ENCODE peak calls at places on chromosomes 13 and 19, in eight cellular contexts. One of them, this sample, is unnamed.

GRCh38 chr19:42069619-42070293 is at the start of gene GRIK5:
- DNase-seq in GM23338: peak; percentile 66
- DNase-seq in H1: no peak
- DNase-seq in fibroblast of mammary gland: no peak
- DNase-seq in tibial artery: peak; percentile 76
- DNase-seq in brain microvascular endothelial cell: no peak
- DNase-seq in neural progenitor cell: peak; percentile 65
- DNase-seq in left ventricle myocardium inferior: no peak
- DNase-seq in this sample: no peak

GRCh38 chr13:98315466-98315865 is 138.4 kb upstream of the RNF113B start:
- DNase-seq in H1: no peak
- DNase-seq in left ventricle myocardium inferior: no peak
- DNase-seq in neural progenitor cell: no peak
- DNase-seq in GM23338: no peak
- DNase-seq in fibroblast of mammary gland: peak; percentile 45
- DNase-seq in tibial artery: no peak
- DNase-seq in brain microvascular endothelial cell: peak; percentile 58
- DNase-seq in this sample: no peak

GRCh38 chr13:95160112-95160906 is 140.9 kb downstream of the ABCC4 start:
- DNase-seq in tibial artery: no peak
- DNase-seq in neural progenitor cell: no peak
- DNase-seq in H1: no peak
- DNase-seq in fibroblast of mammary gland: no peak
- DNase-seq in left ventricle myocardium inferior: no peak
- DNase-seq in brain microvascular endothelial cell: no peak
- DNase-seq in GM23338: no peak
- DNase-seq in this sample: no peak

GRCh38 chr13:40336228-40337221 is 329.9 kb downstream of the FOXO1 start:
- DNase-seq in brain microvascular endothelial cell: no peak
- DNase-seq in neural progenitor cell: no peak
- DNase-seq in H1: no peak
- DNase-seq in fibroblast of mammary gland: no peak
- DNase-seq in GM23338: no peak
- DNase-seq in tibial artery: no peak
- DNase-seq in left ventricle myocardium inferior: no peak
- DNase-seq in this sample: no peak

GRCh38 chr13:41099986-41100385 is 32.6 kb downstream of the KBTBD6 start:
- DNase-seq in fibroblast of mammary gland: no peak
- DNase-seq in left ventricle myocardium inferior: no peak
- DNase-seq in H1: no peak
- DNase-seq in brain microvascular endothelial cell: no peak
- DNase-seq in neural progenitor cell: no peak
- DNase-seq in GM23338: no peak
- DNase-seq in tibial artery: no peak
- DNase-seq in this sample: no peak

GRCh38 chr13:78603240-78603947 is at the start of gene POU4F1:
- DNase-seq in left ventricle myocardium inferior: peak; percentile 17
- DNase-seq in neural progenitor cell: peak; percentile 93
- DNase-seq in fibroblast of mammary gland: peak; percentile 30
- DNase-seq in tibial artery: no peak
- DNase-seq in GM23338: peak; percentile 94
- DNase-seq in H1: no peak
- DNase-seq in brain microvascular endothelial cell: no peak
- DNase-seq in this sample: peak; percentile 88

GRCh38 chr19:719081-719512 is 10.4 kb downstream of the PALM start:
- DNase-seq in neural progenitor cell: no peak
- DNase-seq in tibial artery: peak; percentile 77
- DNase-seq in fibroblast of mammary gland: peak; percentile 37
- DNase-seq in brain microvascular endothelial cell: no peak
- DNase-seq in H1: no peak
- DNase-seq in GM23338: peak; percentile 43
- DNase-seq in left ventricle myocardium inferior: peak; percentile 72
- DNase-seq in this sample: no peak

GRCh38 chr19:18023596-18024212 is 15.7 kb downstream of the ARRDC2 start:
- DNase-seq in GM23338: no peak
- DNase-seq in fibroblast of mammary gland: peak; percentile 72
- DNase-seq in tibial artery: peak; percentile 94
- DNase-seq in left ventricle myocardium inferior: peak; percentile 92
- DNase-seq in brain microvascular endothelial cell: peak; percentile 87
- DNase-seq in neural progenitor cell: no peak
- DNase-seq in H1: no peak
- DNase-seq in this sample: peak; percentile 28

GRCh38 chr13:71867101-71867814 is at the start of gene DACH1:
- DNase-seq in tibial artery: no peak
- DNase-seq in GM23338: peak; percentile 68
- DNase-seq in H1: no peak
- DNase-seq in brain microvascular endothelial cell: peak; percentile 58
- DNase-seq in neural progenitor cell: peak; percentile 86
- DNase-seq in left ventricle myocardium inferior: peak; percentile 45
- DNase-seq in fibroblast of mammary gland: peak; percentile 12
- DNase-seq in this sample: peak; percentile 38

GRCh38 chr13:93927431-93927830 is 552.1 kb downstream of the DCT start:
- DNase-seq in GM23338: no peak
- DNase-seq in left ventricle myocardium inferior: no peak
- DNase-seq in neural progenitor cell: no peak
- DNase-seq in H1: no peak
- DNase-seq in fibroblast of mammary gland: no peak
- DNase-seq in tibial artery: no peak
- DNase-seq in brain microvascular endothelial cell: no peak
- DNase-seq in this sample: no peak

GRCh38 chr19:9528757-9529336 is 9.6 kb downstream of the ZNF426 start:
- DNase-seq in neural progenitor cell: no peak
- DNase-seq in GM23338: peak; percentile 53
- DNase-seq in H1: no peak
- DNase-seq in brain microvascular endothelial cell: no peak
- DNase-seq in tibial artery: no peak
- DNase-seq in left ventricle myocardium inferior: no peak
- DNase-seq in fibroblast of mammary gland: peak; percentile 32
- DNase-seq in this sample: no peak

GRCh38 chr19:5250127-5250659 is 90.4 kb downstream of the PTPRS start:
- DNase-seq in brain microvascular endothelial cell: no peak
- DNase-seq in neural progenitor cell: no peak
- DNase-seq in GM23338: no peak
- DNase-seq in left ventricle myocardium inferior: peak; percentile 75
- DNase-seq in H1: no peak
- DNase-seq in fibroblast of mammary gland: no peak
- DNase-seq in tibial artery: peak; percentile 86
- DNase-seq in this sample: no peak

GRCh38 chr19:45952691-45953505 is 20.8 kb downstream of the NOVA2 start:
- DNase-seq in H1: peak; percentile 81
- DNase-seq in left ventricle myocardium inferior: peak; percentile 40
- DNase-seq in GM23338: peak; percentile 98
- DNase-seq in fibroblast of mammary gland: peak; percentile 50
- DNase-seq in brain microvascular endothelial cell: peak; percentile 7
- DNase-seq in tibial artery: no peak
- DNase-seq in neural progenitor cell: peak; percentile 96
- DNase-seq in this sample: peak; percentile 75

GRCh38 chr13:94708031-94708571 is 4.2 kb downstream of the SOX21 start:
- DNase-seq in GM23338: peak; percentile 87
- DNase-seq in brain microvascular endothelial cell: no peak
- DNase-seq in fibroblast of mammary gland: no peak
- DNase-seq in tibial artery: no peak
- DNase-seq in left ventricle myocardium inferior: no peak
- DNase-seq in H1: no peak
- DNase-seq in neural progenitor cell: peak; percentile 95
- DNase-seq in this sample: no peak

GRCh38 chr19:54364775-54365257 is at the start of gene LAIR1:
- DNase-seq in left ventricle myocardium inferior: no peak
- DNase-seq in brain microvascular endothelial cell: no peak
- DNase-seq in fibroblast of mammary gland: no peak
- DNase-seq in tibial artery: peak; percentile 71
- DNase-seq in H1: no peak
- DNase-seq in GM23338: no peak
- DNase-seq in neural progenitor cell: no peak
- DNase-seq in this sample: no peak

GRCh38 chr19:31596751-31597150 is 247.5 kb upstream of the TSHZ3 start:
- DNase-seq in brain microvascular endothelial cell: no peak
- DNase-seq in neural progenitor cell: no peak
- DNase-seq in fibroblast of mammary gland: no peak
- DNase-seq in tibial artery: no peak
- DNase-seq in left ventricle myocardium inferior: no peak
- DNase-seq in GM23338: no peak
- DNase-seq in H1: no peak
- DNase-seq in this sample: no peak

GRCh38 chr19:44585371-44586141 is 27.8 kb upstream of the IGSF23 start:
- DNase-seq in H1: no peak
- DNase-seq in left ventricle myocardium inferior: no peak
- DNase-seq in tibial artery: no peak
- DNase-seq in neural progenitor cell: no peak
- DNase-seq in fibroblast of mammary gland: peak; percentile 42
- DNase-seq in brain microvascular endothelial cell: peak; percentile 39
- DNase-seq in GM23338: no peak
- DNase-seq in this sample: no peak

GRCh38 chr13:50128406-50129048 is 113.3 kb downstream of the KCNRG start:
- DNase-seq in neural progenitor cell: peak; percentile 58
- DNase-seq in brain microvascular endothelial cell: no peak
- DNase-seq in fibroblast of mammary gland: no peak
- DNase-seq in left ventricle myocardium inferior: no peak
- DNase-seq in GM23338: peak; percentile 59
- DNase-seq in tibial artery: no peak
- DNase-seq in H1: no peak
- DNase-seq in this sample: no peak
- TF ChIP-seq CTCF in neural progenitor cell: no peak
- TF ChIP-seq CTCF in brain microvascular endothelial cell: no peak
- TF ChIP-seq CTCF in fibroblast of mammary gland: no peak
- TF ChIP-seq CTCF in left ventricle myocardium inferior: no peak
- TF ChIP-seq CTCF in GM23338: peak; percentile 20
- TF ChIP-seq CTCF in tibial artery: no peak
- TF ChIP-seq CTCF in H1: peak; percentile 12
- TF ChIP-seq CTCF in this sample: no peak

DNA sequence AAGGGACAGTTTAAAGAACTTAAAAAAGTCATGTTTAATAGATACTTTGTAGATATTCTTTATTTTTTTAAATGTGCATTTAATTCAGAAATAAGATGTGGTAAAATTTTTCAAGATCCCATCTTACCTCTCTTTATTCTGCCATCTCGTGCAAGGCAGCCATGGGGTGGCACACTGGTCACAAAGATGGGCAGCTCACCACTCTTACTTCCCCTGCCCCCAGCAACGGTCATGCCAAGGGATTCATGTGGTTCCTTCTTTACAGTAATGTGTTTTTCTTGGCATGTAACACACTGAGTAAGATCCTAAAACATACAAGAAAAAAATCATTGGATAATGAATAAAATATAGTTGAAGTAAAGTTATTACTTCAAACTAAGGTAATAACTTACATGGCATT is 64.2 kb downstream of the LNX2 start:
- DNase-seq in GM23338: no peak
- DNase-seq in fibroblast of mammary gland: peak; percentile 83
- DNase-seq in neural progenitor cell: no peak
- DNase-seq in left ventricle myocardium inferior: no peak
- DNase-seq in tibial artery: peak; percentile 70
- DNase-seq in H1: no peak
- DNase-seq in brain microvascular endothelial cell: peak; percentile 81
- DNase-seq in this sample: no peak
- TF ChIP-seq CTCF in GM23338: no peak
- TF ChIP-seq CTCF in fibroblast of mammary gland: peak; percentile 12
- TF ChIP-seq CTCF in neural progenitor cell: no peak
- TF ChIP-seq CTCF in left ventricle myocardium inferior: peak; percentile 29
- TF ChIP-seq CTCF in tibial artery: peak; percentile 18
- TF ChIP-seq CTCF in H1: no peak
- TF ChIP-seq CTCF in brain microvascular endothelial cell: peak; percentile 52
- TF ChIP-seq CTCF in this sample: peak; percentile 17

GRCh38 chr13:21221268-21221667 is 44.8 kb downstream of the MRPL57 start:
- DNase-seq in fibroblast of mammary gland: no peak
- DNase-seq in tibial artery: no peak
- DNase-seq in neural progenitor cell: no peak
- DNase-seq in GM23338: no peak
- DNase-seq in H1: no peak
- DNase-seq in left ventricle myocardium inferior: no peak
- DNase-seq in brain microvascular endothelial cell: no peak
- DNase-seq in this sample: no peak

GRCh38 chr13:21218351-21219043 is 42.0 kb downstream of the MRPL57 start:
- DNase-seq in tibial artery: no peak
- DNase-seq in H1: no peak
- DNase-seq in fibroblast of mammary gland: no peak
- DNase-seq in left ventricle myocardium inferior: no peak
- DNase-seq in GM23338: no peak
- DNase-seq in brain microvascular endothelial cell: no peak
- DNase-seq in neural progenitor cell: no peak
- DNase-seq in this sample: peak; percentile 45

GRCh38 chr13:21216332-21216731 is 39.9 kb downstream of the MRPL57 start:
- DNase-seq in GM23338: peak; percentile 24
- DNase-seq in neural progenitor cell: peak; percentile 12
- DNase-seq in fibroblast of mammary gland: no peak
- DNase-seq in brain microvascular endothelial cell: no peak
- DNase-seq in H1: no peak
- DNase-seq in left ventricle myocardium inferior: no peak
- DNase-seq in tibial artery: no peak
- DNase-seq in this sample: no peak

DNA sequence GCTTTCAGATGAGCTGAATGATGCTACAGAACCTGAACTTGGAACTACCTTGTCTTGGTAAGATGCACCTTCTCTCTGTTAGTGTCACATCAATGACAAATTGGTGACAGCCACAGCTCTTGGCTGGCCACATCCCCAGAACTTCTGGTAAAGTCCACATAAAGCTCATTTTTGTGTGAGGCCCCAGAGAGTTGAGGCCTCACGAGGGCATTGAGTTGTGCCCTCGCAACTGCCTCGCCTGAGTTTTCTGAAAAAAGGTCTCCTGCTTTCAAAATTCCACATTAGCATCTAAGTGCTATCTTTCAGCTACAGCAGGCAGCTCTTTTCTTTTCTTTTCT is 42.6 kb downstream of the MRPL57 start:
- DNase-seq in brain microvascular endothelial cell: no peak
- DNase-seq in H1: no peak
- DNase-seq in neural progenitor cell: no peak
- DNase-seq in left ventricle myocardium inferior: no peak
- DNase-seq in tibial artery: no peak
- DNase-seq in GM23338: no peak
- DNase-seq in fibroblast of mammary gland: no peak
- DNase-seq in this sample: no peak
- TF ChIP-seq CTCF in brain microvascular endothelial cell: no peak
- TF ChIP-seq CTCF in H1: no peak
- TF ChIP-seq CTCF in neural progenitor cell: no peak
- TF ChIP-seq CTCF in left ventricle myocardium inferior: no peak
- TF ChIP-seq CTCF in tibial artery: no peak
- TF ChIP-seq CTCF in GM23338: no peak
- TF ChIP-seq CTCF in fibroblast of mammary gland: no peak
- TF ChIP-seq CTCF in this sample: no peak

DNA sequence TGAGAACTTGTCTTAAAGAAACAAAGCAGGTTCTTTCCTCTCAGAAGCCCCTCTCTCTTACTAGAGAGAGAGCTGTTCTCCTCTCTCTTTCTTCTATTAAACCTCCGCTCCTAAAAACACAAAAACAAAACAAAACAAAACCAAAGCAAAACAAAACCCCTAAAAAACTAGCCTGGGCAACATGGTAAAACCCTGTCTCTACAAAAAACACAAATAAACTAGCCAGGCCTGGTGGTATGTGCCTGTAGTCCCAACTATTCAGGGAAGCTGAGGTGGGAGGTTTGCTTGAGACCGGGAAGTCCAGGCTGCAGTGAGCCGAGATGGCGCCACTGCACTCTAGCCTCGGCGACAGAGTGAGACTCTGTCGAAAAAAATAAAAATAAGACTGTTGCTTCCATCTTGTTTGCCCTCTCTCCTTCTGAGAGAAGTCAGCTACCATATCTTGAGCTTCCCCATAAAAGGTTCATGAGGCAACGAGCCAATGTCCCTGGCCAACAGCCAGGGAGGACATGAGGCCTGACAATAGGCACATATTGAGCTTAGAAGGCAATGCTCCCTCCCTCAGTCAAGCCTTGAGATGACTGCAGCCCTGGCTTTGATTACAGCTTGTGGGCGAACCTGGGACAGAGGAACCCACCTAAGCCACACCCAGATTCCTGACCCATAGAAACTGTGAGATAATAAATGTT is 17.5 kb upstream of the FLT3 start:
- DNase-seq in GM23338: peak; percentile 41
- DNase-seq in fibroblast of mammary gland: no peak
- DNase-seq in brain microvascular endothelial cell: no peak
- DNase-seq in tibial artery: no peak
- DNase-seq in neural progenitor cell: no peak
- DNase-seq in H1: no peak
- DNase-seq in left ventricle myocardium inferior: peak; percentile 69
- DNase-seq in this sample: no peak
- TF ChIP-seq CTCF in GM23338: no peak
- TF ChIP-seq CTCF in fibroblast of mammary gland: no peak
- TF ChIP-seq CTCF in brain microvascular endothelial cell: no peak
- TF ChIP-seq CTCF in tibial artery: no peak
- TF ChIP-seq CTCF in neural progenitor cell: no peak
- TF ChIP-seq CTCF in H1: no peak
- TF ChIP-seq CTCF in left ventricle myocardium inferior: no peak
- TF ChIP-seq CTCF in this sample: no peak